ENCODE peak calls at places on chromosomes 4 and X, in five cellular contexts. T is activated CD8-positive, alpha-beta memory T cell treated with anti-CD3 and anti-CD28 coated beads, Interleukin-2, amount 50 U/mL, for 4 hours; N is stimulated activated CD4-positive, alpha-beta T cell treated with anti-CD3 and anti-CD28 coated beads, Interleukin-4, amount 100 ng/mL, for 48 hours; K is lower lobe of right lung; C is amniotic epithelial cell. S is an unnamed sample.

GRCh38 chr4:102299708-102300107 is 45.6 kb downstream of the SLC39A8 start:
- DNase-seq in N (no peak), T (peak), C (peak), K (peak), S (no peak)

GRCh38 chr4:101114936-101115372 is 232.4 kb downstream of the PPP3CA start:
- DNase-seq in K (no peak), N (no peak), C (peak), T (no peak), S (peak)

GRCh38 chr4:101981756-101982155 is 191.2 kb downstream of the BANK1 start:
- DNase-seq in K (no peak), C (peak), T (no peak), N (no peak), S (no peak)

GRCh38 chr4:1975880-1976279 is 32.9 kb downstream of the NELFA start:
- DNase-seq in C (no peak), T (no peak), K (no peak), N (no peak), S (no peak)

GRCh38 chr4:37891221-37892159 is 606 bp downstream of the TBC1D1 start:
- DNase-seq in K (peak), N (peak), T (peak), C (peak), S (peak)

GRCh38 chr4:31741321-31741720 is 1021.2 kb downstream of the PCDH7 start:
- DNase-seq in C (peak), K (no peak), N (no peak), T (no peak), S (no peak)

GRCh38 chr4:177339794-177340374 is 30.2 kb downstream of the NEIL3 start:
- DNase-seq in N (no peak), K (no peak), C (peak), T (no peak), S (no peak)

GRCh38 chr4:66837496-66837895 is 707.8 kb downstream of the CENPC start:
- DNase-seq in N (no peak), T (no peak), C (no peak), K (no peak), S (no peak)

GRCh38 chr4:14566518-14566917 is 435.8 kb upstream of the CPEB2 start:
- DNase-seq in T (no peak), N (no peak), K (no peak), C (peak), S (no peak)

GRCh38 chr4:30720656-30721352 is 635 bp downstream of the PCDH7 start:
- DNase-seq in N (no peak), C (peak), K (no peak), T (no peak), S (no peak)

GRCh38 chrX:40933132-40934078 is 151.8 kb upstream of the USP9X start:
- DNase-seq in C (peak), T (no peak), K (no peak), N (no peak), S (no peak)

GRCh38 chr4:142940614-142941013 is 94.5 kb upstream of the INPP4B start:
- DNase-seq in N (no peak), K (no peak), C (no peak), T (no peak), S (no peak)

GRCh38 chrX:22063284-22063683 is 31.2 kb downstream of the PHEX start:
- DNase-seq in T (no peak), K (no peak), N (no peak), C (no peak), S (no peak)

GRCh38 chr4:85565761-85566480 is 91.0 kb downstream of the ARHGAP24 start:
- DNase-seq in T (no peak), K (no peak), N (no peak), C (peak), S (no peak)

GRCh38 chrX:14351889-14352288 is 177.4 kb upstream of the GLRA2 start:
- DNase-seq in T (no peak), K (no peak), C (no peak), N (no peak), S (no peak)

GRCh38 chr4:2843909-2844584 is 403 bp downstream of the ADD1 start:
- DNase-seq in T (no peak), K (peak), N (no peak), C (no peak), S (no peak)

GRCh38 chr4:105246712-105247111 is 100.0 kb downstream of the TET2 start:
- DNase-seq in C (peak), N (no peak), K (no peak), T (no peak), S (no peak)

GRCh38 chrX:46626566-46626965 is 53.0 kb downstream of the CHST7 start:
- DNase-seq in C (no peak), T (no peak), K (peak), N (no peak), S (no peak)

GRCh38 chr4:123398151-123398802 is 1.7 kb downstream of the SPRY1 start:
- DNase-seq in K (peak), T (peak), C (no peak), N (peak), S (peak)

GRCh38 chr4:23237771-23238170 is 545.0 kb downstream of the GBA3 start:
- DNase-seq in K (no peak), T (no peak), C (no peak), N (no peak), S (no peak)

GRCh38 chr4:125522992-125523391 is 208.2 kb downstream of the FAT4 start:
- DNase-seq in C (no peak), K (no peak), T (no peak), N (no peak), S (no peak)

GRCh38 chr4:176238157-176238608 is 30.8 kb downstream of the ASB5 start:
- DNase-seq in N (no peak), T (no peak), C (peak), K (no peak), S (no peak)

GRCh38 chr4:53592686-53593641 is 1.7 kb upstream of the LNX1 start:
- DNase-seq in T (no peak), C (peak), N (no peak), K (peak), S (no peak)